ENCODE peak calls at places on chromosomes 13 and 19, in ten cellular contexts. One of them, this sample, is unnamed.

GRCh38 chr19:47330466-47330869 is 1.5 kb upstream of the C5AR2 start:
- DNase-seq in cardiac muscle cell: no peak
- DNase-seq in fibroblast of pulmonary artery: no peak
- DNase-seq in endothelial cell of umbilical vein: peak
- DNase-seq in pancreas: no peak
- DNase-seq in iris pigment epithelial cell: peak
- DNase-seq in fibroblast of the conjunctiva: no peak
- DNase-seq in NCI-H187: no peak
- DNase-seq in naive B cell: no peak
- DNase-seq in kidney glomerular epithelial cell: no peak
- DNase-seq in this sample: no peak

GRCh38 chr19:14774373-14774772 is 4.0 kb downstream of the ADGRE2 start:
- DNase-seq in kidney glomerular epithelial cell: no peak
- DNase-seq in endothelial cell of umbilical vein: no peak
- DNase-seq in fibroblast of the conjunctiva: no peak
- DNase-seq in cardiac muscle cell: no peak
- DNase-seq in NCI-H187: no peak
- DNase-seq in naive B cell: no peak
- DNase-seq in fibroblast of pulmonary artery: no peak
- DNase-seq in iris pigment epithelial cell: no peak
- DNase-seq in pancreas: peak
- DNase-seq in this sample: no peak

GRCh38 chr13:108227651-108228272 is 9.6 kb downstream of the ABHD13 start:
- DNase-seq in pancreas: no peak
- DNase-seq in endothelial cell of umbilical vein: peak
- DNase-seq in NCI-H187: no peak
- DNase-seq in iris pigment epithelial cell: peak
- DNase-seq in cardiac muscle cell: peak
- DNase-seq in fibroblast of the conjunctiva: peak
- DNase-seq in fibroblast of pulmonary artery: peak
- DNase-seq in naive B cell: peak
- DNase-seq in kidney glomerular epithelial cell: peak
- DNase-seq in this sample: no peak

GRCh38 chr19:40344422-40344821 is 3.8 kb downstream of the C19orf47 start:
- DNase-seq in naive B cell: no peak
- DNase-seq in cardiac muscle cell: no peak
- DNase-seq in fibroblast of the conjunctiva: no peak
- DNase-seq in pancreas: no peak
- DNase-seq in kidney glomerular epithelial cell: no peak
- DNase-seq in endothelial cell of umbilical vein: no peak
- DNase-seq in fibroblast of pulmonary artery: no peak
- DNase-seq in iris pigment epithelial cell: no peak
- DNase-seq in NCI-H187: no peak
- DNase-seq in this sample: no peak

GRCh38 chr13:72805663-72806341 is 23.9 kb downstream of the PIBF1 start:
- DNase-seq in pancreas: no peak
- DNase-seq in cardiac muscle cell: no peak
- DNase-seq in fibroblast of pulmonary artery: peak
- DNase-seq in fibroblast of the conjunctiva: no peak
- DNase-seq in kidney glomerular epithelial cell: no peak
- DNase-seq in NCI-H187: no peak
- DNase-seq in naive B cell: no peak
- DNase-seq in iris pigment epithelial cell: peak
- DNase-seq in endothelial cell of umbilical vein: no peak
- DNase-seq in this sample: no peak

GRCh38 chr19:3333662-3334061 is 32.7 kb upstream of the NFIC start:
- DNase-seq in fibroblast of the conjunctiva: no peak
- DNase-seq in NCI-H187: no peak
- DNase-seq in cardiac muscle cell: no peak
- DNase-seq in iris pigment epithelial cell: no peak
- DNase-seq in naive B cell: no peak
- DNase-seq in kidney glomerular epithelial cell: no peak
- DNase-seq in fibroblast of pulmonary artery: no peak
- DNase-seq in pancreas: no peak
- DNase-seq in endothelial cell of umbilical vein: no peak
- DNase-seq in this sample: no peak

GRCh38 chr19:34461375-34462100 is 20.0 kb upstream of the WTIP start:
- DNase-seq in fibroblast of pulmonary artery: no peak
- DNase-seq in endothelial cell of umbilical vein: no peak
- DNase-seq in naive B cell: no peak
- DNase-seq in iris pigment epithelial cell: no peak
- DNase-seq in cardiac muscle cell: no peak
- DNase-seq in NCI-H187: no peak
- DNase-seq in fibroblast of the conjunctiva: no peak
- DNase-seq in kidney glomerular epithelial cell: no peak
- DNase-seq in pancreas: no peak
- DNase-seq in this sample: no peak

GRCh38 chr19:750640-751423 is at the start of gene MISP:
- DNase-seq in NCI-H187: peak
- DNase-seq in fibroblast of pulmonary artery: no peak
- DNase-seq in fibroblast of the conjunctiva: no peak
- DNase-seq in endothelial cell of umbilical vein: no peak
- DNase-seq in iris pigment epithelial cell: no peak
- DNase-seq in kidney glomerular epithelial cell: no peak
- DNase-seq in naive B cell: no peak
- DNase-seq in pancreas: peak
- DNase-seq in cardiac muscle cell: no peak
- DNase-seq in this sample: no peak

GRCh38 chr13:108084840-108085239 is 130.5 kb downstream of the LIG4 start:
- DNase-seq in naive B cell: no peak
- DNase-seq in cardiac muscle cell: no peak
- DNase-seq in kidney glomerular epithelial cell: no peak
- DNase-seq in NCI-H187: no peak
- DNase-seq in pancreas: no peak
- DNase-seq in fibroblast of the conjunctiva: no peak
- DNase-seq in iris pigment epithelial cell: no peak
- DNase-seq in fibroblast of pulmonary artery: no peak
- DNase-seq in endothelial cell of umbilical vein: no peak
- DNase-seq in this sample: no peak

GRCh38 chr19:52115526-52116053 is 20.0 kb upstream of the ZNF841 start:
- DNase-seq in kidney glomerular epithelial cell: no peak
- DNase-seq in endothelial cell of umbilical vein: no peak
- DNase-seq in NCI-H187: no peak
- DNase-seq in fibroblast of pulmonary artery: no peak
- DNase-seq in naive B cell: no peak
- DNase-seq in cardiac muscle cell: no peak
- DNase-seq in fibroblast of the conjunctiva: no peak
- DNase-seq in pancreas: no peak
- DNase-seq in iris pigment epithelial cell: no peak
- DNase-seq in this sample: no peak

GRCh38 chr13:80341771-80342271 is 895 bp upstream of the SPRY2 start:
- DNase-seq in endothelial cell of umbilical vein: peak
- DNase-seq in kidney glomerular epithelial cell: peak
- DNase-seq in cardiac muscle cell: peak
- DNase-seq in NCI-H187: no peak
- DNase-seq in fibroblast of pulmonary artery: peak
- DNase-seq in naive B cell: peak
- DNase-seq in pancreas: peak
- DNase-seq in fibroblast of the conjunctiva: peak
- DNase-seq in iris pigment epithelial cell: peak
- DNase-seq in this sample: peak

GRCh38 chr13:93227906-93228801 is 1.5 kb downstream of the GPC6 start:
- DNase-seq in kidney glomerular epithelial cell: peak
- DNase-seq in naive B cell: no peak
- DNase-seq in pancreas: peak
- DNase-seq in NCI-H187: peak
- DNase-seq in fibroblast of the conjunctiva: peak
- DNase-seq in cardiac muscle cell: peak
- DNase-seq in fibroblast of pulmonary artery: peak
- DNase-seq in endothelial cell of umbilical vein: no peak
- DNase-seq in iris pigment epithelial cell: peak
- DNase-seq in this sample: peak

GRCh38 chr19:681029-681626 is 4.9 kb downstream of the FSTL3 start:
- DNase-seq in kidney glomerular epithelial cell: no peak
- DNase-seq in fibroblast of pulmonary artery: no peak
- DNase-seq in cardiac muscle cell: no peak
- DNase-seq in pancreas: peak
- DNase-seq in fibroblast of the conjunctiva: no peak
- DNase-seq in NCI-H187: peak
- DNase-seq in iris pigment epithelial cell: no peak
- DNase-seq in naive B cell: peak
- DNase-seq in endothelial cell of umbilical vein: no peak
- DNase-seq in this sample: peak

GRCh38 chr13:48873598-48873997 is 102.1 kb upstream of the FNDC3A start:
- DNase-seq in NCI-H187: no peak
- DNase-seq in naive B cell: no peak
- DNase-seq in fibroblast of the conjunctiva: peak
- DNase-seq in iris pigment epithelial cell: peak
- DNase-seq in cardiac muscle cell: peak
- DNase-seq in endothelial cell of umbilical vein: no peak
- DNase-seq in pancreas: no peak
- DNase-seq in kidney glomerular epithelial cell: no peak
- DNase-seq in fibroblast of pulmonary artery: peak
- DNase-seq in this sample: no peak